ENCODE peak calls at places on chromosomes 11 and 22, in five cellular contexts. Y is mesenchymal stem cell, P is IMR-90, E is H9, T is H1. W is an unnamed sample.

GRCh38 chr11:76292583-76293188 is 86.4 kb upstream of the WNT11 start:
- DNase-seq in Y (no peak), P (no peak), E (no peak), T (no peak), W (no peak)

GRCh38 chr22:21907638-21908522 is 40.4 kb upstream of the MAPK1 start:
- DNase-seq in Y (no peak), P (no peak), E (no peak), T (no peak), W (no peak)

GRCh38 chr11:34206598-34207300 is 101.3 kb downstream of the NAT10 start:
- DNase-seq in Y (no peak), P (no peak), E (no peak), T (no peak), W (no peak)

GRCh38 chr11:15673408-15673811 is 558.7 kb downstream of the INSC start:
- DNase-seq in Y (peak; percentile 65), P (no peak), E (no peak), T (no peak), W (no peak)

GRCh38 chr22:20979243-20979809 is 2.8 kb upstream of the LZTR1 start:
- DNase-seq in Y (peak; percentile 71), P (peak; percentile 67), E (peak; percentile 99), T (peak; percentile 92), W (peak; percentile 65)

GRCh38 chr22:23565942-23566715 is 14.0 kb downstream of the IGLL1 start:
- DNase-seq in Y (no peak), P (no peak), E (peak; percentile 38), T (no peak), W (peak; percentile 55)

GRCh38 chr11:48013269-48013901 is 33.0 kb downstream of the PTPRJ start:
- DNase-seq in Y (peak; percentile 62), P (peak; percentile 65), E (no peak), T (no peak), W (no peak)

GRCh38 chr11:44630511-44631210 is 65.2 kb downstream of the CD82 start:
- DNase-seq in Y (no peak), P (no peak), E (no peak), T (no peak), W (no peak)

GRCh38 chr11:60918941-60919275 is 5.0 kb downstream of the TMEM109 start:
- DNase-seq in Y (peak; percentile 61), P (peak; percentile 40), E (no peak), T (no peak), W (no peak)

GRCh38 chr11:101444164-101444563 is 139.6 kb downstream of the TRPC6 start:
- DNase-seq in Y (no peak), P (no peak), E (no peak), T (no peak), W (no peak)

GRCh38 chr22:24706732-24707476 is 67.6 kb downstream of the PIWIL3 start:
- DNase-seq in Y (no peak), P (no peak), E (no peak), T (no peak), W (no peak)

GRCh38 chr22:28207281-28208030 is 288.4 kb upstream of the PITPNB start:
- DNase-seq in Y (peak; percentile 19), P (peak; percentile 45), E (no peak), T (no peak), W (no peak)

GRCh38 chr22:44443641-44444235 is 54.3 kb downstream of the RTL6 start:
- DNase-seq in Y (no peak), P (no peak), E (peak; percentile 13), T (no peak), W (no peak)

GRCh38 chr22:44444341-44445306 is 53.4 kb downstream of the RTL6 start:
- DNase-seq in Y (no peak), P (no peak), E (peak; percentile 74), T (peak; percentile 34), W (no peak)

GRCh38 chr22:44445307-44445680 is 52.7 kb downstream of the RTL6 start:
- DNase-seq in Y (no peak), P (no peak), E (peak; percentile 24), T (no peak), W (no peak)

GRCh38 chr22:44446483-44446882 is 51.5 kb downstream of the RTL6 start:
- DNase-seq in Y (peak; percentile 8), P (no peak), E (peak; percentile 2), T (no peak), W (no peak)

GRCh38 chr22:44445731-44446130 is 52.3 kb downstream of the RTL6 start:
- DNase-seq in Y (no peak), P (no peak), E (peak; percentile 23), T (no peak), W (no peak)
- H3K27ac ChIP-seq in Y (no peak overlapping the region), P (no peak overlapping the region), E (no peak overlapping the region), T (no peak overlapping the region), W (no peak overlapping the region)

GRCh38 chr11:134904103-134904502 is 492.1 kb upstream of the B3GAT1 start:
- DNase-seq in Y (no peak), P (no peak), E (no peak), T (no peak), W (no peak)

GRCh38 chr11:134908583-134908982 is 496.5 kb upstream of the B3GAT1 start:
- DNase-seq in Y (no peak), P (no peak), E (no peak), T (no peak), W (no peak)

GRCh38 chr11:134907636-134908035 is 495.6 kb upstream of the B3GAT1 start:
- DNase-seq in Y (no peak), P (no peak), E (no peak), T (no peak), W (no peak)

GRCh38 chr11:134905966-134906955 is 494.2 kb upstream of the B3GAT1 start:
- DNase-seq in Y (no peak), P (no peak), E (no peak), T (no peak), W (no peak)

GRCh38 chr11:134905513-134905912 is 493.5 kb upstream of the B3GAT1 start:
- DNase-seq in Y (no peak), P (no peak), E (no peak), T (no peak), W (no peak)
- H3K9me3 ChIP-seq in Y (no peaks in the 10 kb centered on the region), P (peaks cover 22% of the 10 kb centered on the region), E (no peaks in the 10 kb centered on the region), T (no peaks in the 10 kb centered on the region), W (no peaks in the 10 kb centered on the region)

DNA sequence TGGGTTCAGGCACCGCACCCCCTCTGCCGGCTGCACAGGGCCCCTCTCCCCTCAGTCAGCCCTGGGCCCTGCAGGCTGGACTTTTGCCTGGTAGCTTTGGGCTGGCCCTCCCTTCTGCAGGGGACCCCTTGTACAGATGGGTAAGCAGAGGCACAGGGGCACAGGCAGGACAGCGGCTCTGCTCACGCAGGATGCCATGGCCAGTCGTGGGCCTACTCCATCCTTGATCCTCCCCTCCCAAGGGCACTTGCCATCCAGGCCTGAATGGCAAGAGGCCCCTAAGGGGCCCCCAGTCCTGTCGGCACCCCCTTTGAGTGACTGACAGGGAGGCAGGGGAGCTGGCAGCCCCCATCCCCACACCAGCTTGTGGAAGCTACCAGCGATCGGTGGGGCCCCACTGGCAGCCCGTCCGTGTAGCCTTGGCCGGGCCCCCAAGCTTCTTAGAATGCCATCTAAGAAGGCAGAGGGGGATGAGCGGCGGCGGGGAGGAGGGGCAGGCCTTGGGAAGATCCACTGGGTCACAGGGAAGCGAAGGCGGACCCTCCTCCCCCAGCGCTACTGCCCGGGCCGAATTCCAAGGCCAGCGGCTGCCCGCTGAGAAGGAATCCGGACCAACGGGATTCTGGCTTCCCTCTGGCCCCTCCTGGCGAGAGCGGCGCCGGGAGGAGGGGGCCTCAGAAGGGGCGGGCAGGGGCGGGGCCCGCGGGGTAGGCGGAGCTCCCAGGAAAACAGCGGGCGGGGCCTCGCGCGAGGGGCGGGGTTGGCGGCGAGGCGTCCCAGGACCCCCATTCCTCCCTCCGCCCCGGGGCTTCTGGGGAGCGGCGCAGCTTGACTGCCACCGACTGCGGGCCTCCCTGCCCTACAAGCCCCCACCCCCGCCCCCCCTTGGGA is 6.8 kb upstream of the CHKA start:
- DNase-seq in Y (peak; percentile 83), P (peak; percentile 40), E (peak; percentile 98), T (peak; percentile 94), W (peak; percentile 78)
- H4K8ac ChIP-seq in Y (peak overlapping the region; percentile 91), P (peak overlapping the region; percentile 59), E (no peak overlapping the region), T (peak overlapping the region; percentile 94), W (no peak overlapping the region)

DNA sequence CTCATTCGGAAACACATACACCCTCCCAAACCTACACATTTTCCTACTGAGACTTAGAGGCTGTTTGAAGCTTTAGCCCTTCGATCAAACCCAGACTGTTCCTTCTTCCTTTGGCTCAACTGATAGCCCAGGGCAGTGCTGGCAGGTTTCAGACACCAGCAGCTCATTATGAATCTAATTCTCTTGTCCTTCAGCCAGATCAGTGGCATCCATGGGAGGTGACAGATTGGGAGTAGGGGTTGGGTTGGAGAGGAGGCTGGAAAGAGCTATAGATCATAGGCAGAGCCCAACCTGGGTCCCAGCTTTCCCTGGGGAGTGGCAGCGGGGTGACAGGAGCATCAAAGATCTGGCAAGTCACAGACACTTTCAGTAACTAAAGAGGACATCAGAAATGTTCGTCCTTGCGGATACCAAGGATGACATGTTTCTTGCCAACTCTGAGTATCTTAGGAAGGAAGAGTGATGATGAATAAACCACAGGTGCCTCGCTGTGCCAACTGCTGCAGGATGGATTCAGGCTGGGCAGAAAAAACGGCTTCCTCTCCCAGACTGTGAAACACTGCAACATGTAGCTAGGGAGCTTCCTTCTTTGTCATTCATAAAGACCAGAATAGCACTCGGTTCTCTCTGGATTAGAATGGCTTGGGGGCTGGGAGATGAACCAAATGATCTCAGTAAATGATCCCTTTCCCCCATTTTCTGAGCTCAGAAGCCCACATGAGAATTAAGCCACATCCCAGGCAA is 19.1 kb downstream of the ABCC8 start:
- DNase-seq in Y (no peak), P (no peak), E (no peak), T (no peak), W (no peak)
- H3K27ac ChIP-seq in Y (no peak overlapping the region), P (no peak overlapping the region), E (no peak overlapping the region), T (no peak overlapping the region), W (no peak overlapping the region)

DNA sequence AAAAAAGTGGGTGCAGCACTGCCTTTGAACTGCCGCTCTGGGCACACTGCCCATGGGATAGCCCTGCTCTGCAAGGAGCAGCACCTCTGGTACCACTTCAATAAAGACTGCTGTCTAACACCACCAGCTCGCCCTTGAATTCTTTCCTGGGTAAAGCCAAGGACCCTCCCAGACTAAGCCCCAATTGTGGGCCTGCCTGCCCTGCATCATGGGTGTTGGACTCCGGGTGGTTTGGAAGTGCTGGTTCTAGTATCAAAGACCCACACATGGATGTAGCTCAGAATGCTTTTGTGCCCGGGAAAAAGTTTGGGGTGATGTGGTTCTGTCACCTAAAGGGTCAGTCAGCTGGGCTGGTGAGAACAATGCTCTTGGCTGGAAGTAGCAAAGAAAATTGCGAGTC is 444.4 kb downstream of the TBC1D22A start:
- DNase-seq in Y (no peak), P (no peak), E (no peak), T (no peak), W (no peak)
- H3K9me3 ChIP-seq in Y (peaks cover 6% of the 10 kb centered on the region), P (peaks cover 3% of the 10 kb centered on the region), E (peaks cover 64% of the 10 kb centered on the region), T (peaks cover 93% of the 10 kb centered on the region), W (peaks cover 60% of the 10 kb centered on the region)

DNA sequence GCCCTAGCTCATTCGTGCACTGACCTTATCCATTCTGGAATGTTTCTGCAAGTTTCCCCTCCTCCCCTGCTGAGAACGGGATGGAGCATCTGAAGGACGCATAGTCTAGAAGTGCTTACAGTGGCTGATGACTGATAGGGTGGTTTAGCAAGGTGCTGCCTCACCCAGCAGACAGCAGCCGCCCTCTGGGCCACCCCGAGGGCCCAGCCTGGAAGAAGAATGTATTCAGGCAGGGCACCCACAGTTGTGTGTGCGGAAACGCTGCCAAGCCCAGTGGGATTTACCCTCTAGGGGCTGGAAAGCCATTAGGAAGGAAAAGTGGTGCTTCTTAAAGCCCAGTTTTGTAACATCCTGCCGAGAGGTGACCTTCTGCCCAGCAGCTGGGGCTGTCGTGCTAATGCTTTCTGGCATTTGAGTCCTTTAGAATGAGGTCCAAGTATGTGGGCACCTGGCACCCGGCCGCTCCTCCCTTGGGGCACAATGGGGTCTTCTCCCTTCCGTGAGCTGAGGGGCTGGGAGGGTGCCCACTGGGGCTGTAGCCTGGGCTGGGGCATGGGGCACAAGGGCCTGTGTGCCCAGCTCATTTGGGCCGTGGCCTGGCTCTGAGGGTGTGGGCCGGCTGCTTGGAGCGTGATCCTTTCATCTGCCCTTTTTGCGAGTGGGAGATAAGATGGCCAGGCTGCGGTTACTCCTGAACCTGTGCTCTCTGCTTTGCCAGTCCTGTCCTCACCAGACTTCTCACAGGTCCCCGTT is 14.4 kb downstream of the FBLN1 start:
- DNase-seq in Y (peak; percentile 59), P (peak; percentile 62), E (no peak), T (no peak), W (no peak)
- H4K8ac ChIP-seq in Y (no peak overlapping the region), P (peak overlapping the region; percentile 25), E (no peak overlapping the region), T (no peak overlapping the region), W (no peak overlapping the region)

W was measured in neuronal stem cell.